ENCODE peak calls at places on chromosomes 11 and 22, in eight cellular contexts. One of them, this sample, is unnamed.

GRCh38 chr11:2558402-2558801 is 113.6 kb downstream of the KCNQ1 start:
- DNase-seq in fibroblast of lung: no peak
- DNase-seq in GM13977: no peak
- DNase-seq in brain microvascular endothelial cell: no peak
- DNase-seq in neural progenitor cell: no peak
- DNase-seq in ELF-1: no peak
- DNase-seq in head of caudate nucleus: no peak
- DNase-seq in SW 1271: no peak
- DNase-seq in this sample: no peak

GRCh38 chr11:2944953-2945756 is 15.9 kb upstream of the PHLDA2 start:
- DNase-seq in SW 1271: no peak
- DNase-seq in head of caudate nucleus: peak
- DNase-seq in fibroblast of lung: peak
- DNase-seq in neural progenitor cell: peak
- DNase-seq in ELF-1: peak
- DNase-seq in brain microvascular endothelial cell: peak
- DNase-seq in GM13977: no peak
- DNase-seq in this sample: no peak

GRCh38 chr11:34356918-34357645 is 728 bp downstream of the ABTB2 start:
- DNase-seq in GM13977: peak
- DNase-seq in fibroblast of lung: peak
- DNase-seq in head of caudate nucleus: peak
- DNase-seq in SW 1271: no peak
- DNase-seq in brain microvascular endothelial cell: peak
- DNase-seq in ELF-1: peak
- DNase-seq in neural progenitor cell: peak
- DNase-seq in this sample: peak

GRCh38 chr11:69123593-69124545 is 31.9 kb upstream of the SMIM38 start:
- DNase-seq in fibroblast of lung: no peak
- DNase-seq in SW 1271: no peak
- DNase-seq in neural progenitor cell: no peak
- DNase-seq in ELF-1: peak
- DNase-seq in GM13977: no peak
- DNase-seq in head of caudate nucleus: no peak
- DNase-seq in brain microvascular endothelial cell: no peak
- DNase-seq in this sample: no peak

GRCh38 chr22:44391481-44392445 is 79.0 kb upstream of the SHISAL1 start:
- DNase-seq in fibroblast of lung: no peak
- DNase-seq in GM13977: no peak
- DNase-seq in neural progenitor cell: no peak
- DNase-seq in brain microvascular endothelial cell: no peak
- DNase-seq in head of caudate nucleus: no peak
- DNase-seq in SW 1271: no peak
- DNase-seq in ELF-1: no peak
- DNase-seq in this sample: no peak

GRCh38 chr11:97557399-97557798 is 1167.6 kb downstream of the JRKL start:
- DNase-seq in neural progenitor cell: no peak
- DNase-seq in brain microvascular endothelial cell: peak
- DNase-seq in GM13977: no peak
- DNase-seq in head of caudate nucleus: no peak
- DNase-seq in fibroblast of lung: no peak
- DNase-seq in ELF-1: no peak
- DNase-seq in SW 1271: no peak
- DNase-seq in this sample: no peak

GRCh38 chr11:6245536-6245935 is 6.6 kb downstream of the CNGA4 start:
- DNase-seq in neural progenitor cell: no peak
- DNase-seq in head of caudate nucleus: no peak
- DNase-seq in GM13977: no peak
- DNase-seq in brain microvascular endothelial cell: no peak
- DNase-seq in SW 1271: no peak
- DNase-seq in ELF-1: no peak
- DNase-seq in fibroblast of lung: no peak
- DNase-seq in this sample: no peak

GRCh38 chr11:58301576-58301975 is 33.5 kb upstream of the OR10W1 start:
- DNase-seq in head of caudate nucleus: no peak
- DNase-seq in fibroblast of lung: peak
- DNase-seq in GM13977: no peak
- DNase-seq in brain microvascular endothelial cell: peak
- DNase-seq in SW 1271: no peak
- DNase-seq in neural progenitor cell: no peak
- DNase-seq in ELF-1: no peak
- DNase-seq in this sample: no peak

GRCh38 chr11:77529685-77530084 is 55.8 kb upstream of the PAK1 start:
- DNase-seq in neural progenitor cell: no peak
- DNase-seq in SW 1271: no peak
- DNase-seq in brain microvascular endothelial cell: no peak
- DNase-seq in GM13977: no peak
- DNase-seq in head of caudate nucleus: no peak
- DNase-seq in fibroblast of lung: no peak
- DNase-seq in ELF-1: no peak
- DNase-seq in this sample: no peak

GRCh38 chr22:27349456-27349855 is 452.1 kb downstream of the MN1 start:
- DNase-seq in SW 1271: no peak
- DNase-seq in head of caudate nucleus: no peak
- DNase-seq in ELF-1: no peak
- DNase-seq in fibroblast of lung: peak
- DNase-seq in brain microvascular endothelial cell: peak
- DNase-seq in GM13977: no peak
- DNase-seq in neural progenitor cell: no peak
- DNase-seq in this sample: no peak

GRCh38 chr11:47359586-47359985 is 7.1 kb upstream of the MYBPC3 start:
- DNase-seq in neural progenitor cell: no peak
- DNase-seq in head of caudate nucleus: no peak
- DNase-seq in SW 1271: no peak
- DNase-seq in brain microvascular endothelial cell: no peak
- DNase-seq in ELF-1: no peak
- DNase-seq in fibroblast of lung: no peak
- DNase-seq in GM13977: no peak
- DNase-seq in this sample: no peak

GRCh38 chr11:96472085-96472484 is 82.3 kb downstream of the JRKL start:
- DNase-seq in fibroblast of lung: no peak
- DNase-seq in GM13977: peak
- DNase-seq in brain microvascular endothelial cell: no peak
- DNase-seq in SW 1271: no peak
- DNase-seq in ELF-1: no peak
- DNase-seq in neural progenitor cell: no peak
- DNase-seq in head of caudate nucleus: no peak
- DNase-seq in this sample: no peak

GRCh38 chr11:30546334-30546733 is 39.8 kb downstream of the MPPED2 start:
- DNase-seq in neural progenitor cell: no peak
- DNase-seq in ELF-1: peak
- DNase-seq in head of caudate nucleus: no peak
- DNase-seq in GM13977: no peak
- DNase-seq in SW 1271: no peak
- DNase-seq in brain microvascular endothelial cell: no peak
- DNase-seq in fibroblast of lung: no peak
- DNase-seq in this sample: no peak

GRCh38 chr11:15716550-15716949 is 601.8 kb downstream of the INSC start:
- DNase-seq in ELF-1: no peak
- DNase-seq in fibroblast of lung: peak
- DNase-seq in GM13977: no peak
- DNase-seq in SW 1271: no peak
- DNase-seq in brain microvascular endothelial cell: peak
- DNase-seq in head of caudate nucleus: no peak
- DNase-seq in neural progenitor cell: no peak
- DNase-seq in this sample: no peak

GRCh38 chr11:12868315-12869073 is 140.6 kb upstream of the RASSF10 start:
- DNase-seq in ELF-1: no peak
- DNase-seq in brain microvascular endothelial cell: no peak
- DNase-seq in neural progenitor cell: no peak
- DNase-seq in GM13977: no peak
- DNase-seq in SW 1271: no peak
- DNase-seq in fibroblast of lung: peak
- DNase-seq in head of caudate nucleus: no peak
- DNase-seq in this sample: no peak

GRCh38 chr11:125272092-125272491 is 107.5 kb downstream of the PKNOX2 start:
- DNase-seq in neural progenitor cell: no peak
- DNase-seq in GM13977: no peak
- DNase-seq in head of caudate nucleus: no peak
- DNase-seq in brain microvascular endothelial cell: peak
- DNase-seq in SW 1271: no peak
- DNase-seq in ELF-1: no peak
- DNase-seq in fibroblast of lung: peak
- DNase-seq in this sample: no peak

GRCh38 chr11:11849127-11849746 is 7.5 kb downstream of the USP47 start:
- DNase-seq in neural progenitor cell: peak
- DNase-seq in ELF-1: peak
- DNase-seq in head of caudate nucleus: peak
- DNase-seq in fibroblast of lung: peak
- DNase-seq in brain microvascular endothelial cell: peak
- DNase-seq in SW 1271: peak
- DNase-seq in GM13977: no peak
- DNase-seq in this sample: no peak

GRCh38 chr11:19822531-19822930 is 109.9 kb downstream of the NAV2 start:
- DNase-seq in head of caudate nucleus: no peak
- DNase-seq in neural progenitor cell: no peak
- DNase-seq in GM13977: no peak
- DNase-seq in brain microvascular endothelial cell: no peak
- DNase-seq in SW 1271: no peak
- DNase-seq in ELF-1: no peak
- DNase-seq in fibroblast of lung: no peak
- DNase-seq in this sample: no peak

GRCh38 chr11:120666121-120666639 is 154.6 kb downstream of the GRIK4 start:
- DNase-seq in fibroblast of lung: no peak
- DNase-seq in GM13977: no peak
- DNase-seq in SW 1271: no peak
- DNase-seq in ELF-1: peak
- DNase-seq in neural progenitor cell: peak
- DNase-seq in head of caudate nucleus: no peak
- DNase-seq in brain microvascular endothelial cell: no peak
- DNase-seq in this sample: no peak

GRCh38 chr11:91653091-91653754 is 571.4 kb upstream of the FAT3 start:
- DNase-seq in head of caudate nucleus: no peak
- DNase-seq in brain microvascular endothelial cell: no peak
- DNase-seq in SW 1271: no peak
- DNase-seq in neural progenitor cell: no peak
- DNase-seq in fibroblast of lung: no peak
- DNase-seq in ELF-1: no peak
- DNase-seq in GM13977: no peak
- DNase-seq in this sample: no peak

GRCh38 chr11:115257286-115258077 is 246.7 kb downstream of the CADM1 start:
- DNase-seq in brain microvascular endothelial cell: no peak
- DNase-seq in head of caudate nucleus: no peak
- DNase-seq in ELF-1: no peak
- DNase-seq in fibroblast of lung: no peak
- DNase-seq in SW 1271: no peak
- DNase-seq in GM13977: no peak
- DNase-seq in neural progenitor cell: no peak
- DNase-seq in this sample: no peak

GRCh38 chr11:18457435-18457834 is 1.8 kb downstream of the LDHAL6A start:
- DNase-seq in head of caudate nucleus: no peak
- DNase-seq in fibroblast of lung: peak
- DNase-seq in SW 1271: no peak
- DNase-seq in brain microvascular endothelial cell: no peak
- DNase-seq in ELF-1: no peak
- DNase-seq in GM13977: no peak
- DNase-seq in neural progenitor cell: no peak
- DNase-seq in this sample: no peak